ENCODE peak calls at places on chromosomes 2 and 18, in ten cellular contexts. Q is adrenal gland, E is neural progenitor cell, Z is mucosa of descending colon, T is endothelial cell of umbilical vein, K is uterus, B is kidney epithelial cell, P is MM.1S, L is nephron progenitor cell, F is GM20000. C is an unnamed sample.

GRCh38 chr18:6683112-6683876 is 46.2 kb upstream of the ARHGAP28 start:
- DNase-seq in Q (no peak), E (no peak), Z (no peak), T (peak), K (no peak), B (no peak), P (no peak), L (no peak), F (no peak), C (peak)

GRCh38 chr2:157053876-157054275 is 203.6 kb upstream of the GALNT5 start:
- DNase-seq in Q (no peak), E (no peak), Z (no peak), T (no peak), K (no peak), B (no peak), P (no peak), L (no peak), F (no peak), C (no peak)

GRCh38 chr2:71505770-71506140 is 52.4 kb downstream of the DYSF start:
- DNase-seq in Q (no peak), E (no peak), Z (no peak), T (no peak), K (no peak), B (no peak), P (no peak), L (no peak), F (no peak), C (no peak)

GRCh38 chr18:32548688-32549087 is 78.0 kb upstream of the GAREM1 start:
- DNase-seq in Q (no peak), E (peak), Z (no peak), T (no peak), K (no peak), B (no peak), P (no peak), L (no peak), F (no peak), C (peak)

GRCh38 chr2:50769416-50769815 is 262.5 kb downstream of the NRXN1 start:
- DNase-seq in Q (no peak), E (peak), Z (no peak), T (no peak), K (no peak), B (no peak), P (no peak), L (no peak), F (no peak), C (peak)

GRCh38 chr2:150081775-150082517 is 405.5 kb downstream of the RND3 start:
- DNase-seq in Q (no peak), E (no peak), Z (no peak), T (peak), K (no peak), B (no peak), P (no peak), L (no peak), F (no peak), C (no peak)

GRCh38 chr2:148906136-148906535 is 31.1 kb downstream of the KIF5C start:
- DNase-seq in Q (no peak), E (no peak), Z (no peak), T (no peak), K (no peak), B (no peak), P (no peak), L (no peak), F (no peak), C (no peak)

GRCh38 chr2:64414736-64415435 is 39.1 kb upstream of the LGALSL start:
- DNase-seq in Q (no peak), E (no peak), Z (no peak), T (no peak), K (no peak), B (no peak), P (no peak), L (no peak), F (no peak), C (no peak)

GRCh38 chr18:60024857-60025256 is 125.1 kb downstream of the PMAIP1 start:
- DNase-seq in Q (no peak), E (no peak), Z (no peak), T (no peak), K (no peak), B (no peak), P (no peak), L (no peak), F (no peak), C (no peak)

GRCh38 chr2:239326831-239327535 is 73.8 kb downstream of the HDAC4 start:
- DNase-seq in Q (peak), E (no peak), Z (peak), T (no peak), K (peak), B (peak), P (peak), L (no peak), F (peak), C (peak)

GRCh38 chr2:84713441-84713840 is 167.4 kb downstream of the TRABD2A start:
- DNase-seq in Q (no peak), E (no peak), Z (no peak), T (no peak), K (no peak), B (no peak), P (no peak), L (no peak), F (no peak), C (no peak)

GRCh38 chr18:76493213-76494107 is 1.6 kb downstream of the ZNF516 start:
- DNase-seq in Q (peak), E (peak), Z (no peak), T (peak), K (peak), B (no peak), P (peak), L (peak), F (peak), C (peak)

GRCh38 chr18:8802031-8802679 is 96.8 kb downstream of the MTCL1 start:
- DNase-seq in Q (no peak), E (peak), Z (no peak), T (no peak), K (no peak), B (no peak), P (no peak), L (no peak), F (no peak), C (no peak)

GRCh38 chr2:56325661-56326345 is 142.0 kb downstream of the CCDC85A start:
- DNase-seq in Q (no peak), E (no peak), Z (no peak), T (no peak), K (no peak), B (no peak), P (peak), L (no peak), F (no peak), C (no peak)

GRCh38 chr2:88265352-88265960 is 95.3 kb downstream of the THNSL2 start:
- DNase-seq in Q (peak), E (no peak), Z (no peak), T (no peak), K (no peak), B (no peak), P (peak), L (no peak), F (peak), C (no peak)

GRCh38 chr2:69572640-69573039 is 70.9 kb downstream of the AAK1 start:
- DNase-seq in Q (no peak), E (no peak), Z (no peak), T (peak), K (no peak), B (no peak), P (no peak), L (no peak), F (no peak), C (no peak)

GRCh38 chr2:203646266-203646864 is 60.1 kb upstream of the CD28 start:
- DNase-seq in Q (no peak), E (peak), Z (no peak), T (no peak), K (no peak), B (no peak), P (no peak), L (no peak), F (no peak), C (peak)

GRCh38 chr18:13179566-13180113 is 38.9 kb upstream of the LDLRAD4 start:
- DNase-seq in Q (no peak), E (no peak), Z (peak), T (no peak), K (no peak), B (no peak), P (no peak), L (no peak), F (no peak), C (no peak)

GRCh38 chr2:179741317-179741716 is 120.1 kb downstream of the ZNF385B start:
- DNase-seq in Q (no peak), E (no peak), Z (no peak), T (no peak), K (no peak), B (no peak), P (no peak), L (no peak), F (no peak), C (no peak)

GRCh38 chr2:184597996-184598312 is 375 bp upstream of the ZNF804A start:
- DNase-seq in Q (peak), E (no peak), Z (peak), T (no peak), K (no peak), B (no peak), P (no peak), L (no peak), F (no peak), C (no peak)

GRCh38 chr2:161307676-161308075 is 549 bp upstream of the PSMD14 start:
- DNase-seq in Q (no peak), E (no peak), Z (no peak), T (peak), K (no peak), B (no peak), P (no peak), L (no peak), F (no peak), C (no peak)

GRCh38 chr2:11406492-11407381 is 59.2 kb downstream of the E2F6 start:
- DNase-seq in Q (no peak), E (no peak), Z (no peak), T (no peak), K (peak), B (peak), P (no peak), L (no peak), F (no peak), C (peak)

GRCh38 chr18:36762074-36762473 is 66.7 kb downstream of the TPGS2 start:
- DNase-seq in Q (no peak), E (no peak), Z (no peak), T (no peak), K (no peak), B (no peak), P (no peak), L (no peak), F (no peak), C (no peak)

GRCh38 chr2:138877421-138877820 is 97.2 kb upstream of the NXPH2 start:
- DNase-seq in Q (no peak), E (no peak), Z (no peak), T (no peak), K (no peak), B (no peak), P (no peak), L (no peak), F (no peak), C (no peak)

GRCh38 chr2:2000018-2000733 is 255.9 kb upstream of the PXDN start:
- DNase-seq in Q (no peak), E (no peak), Z (no peak), T (no peak), K (no peak), B (no peak), P (no peak), L (no peak), F (no peak), C (peak)

GRCh38 chr18:61998957-61999356 is 106.2 kb upstream of the RNF152 start:
- DNase-seq in Q (no peak), E (no peak), Z (no peak), T (peak), K (no peak), B (peak), P (no peak), L (no peak), F (no peak), C (no peak)

GRCh38 chr2:238015705-238016104 is 45.1 kb upstream of the SCLY start:
- DNase-seq in Q (no peak), E (no peak), Z (no peak), T (no peak), K (no peak), B (no peak), P (no peak), L (no peak), F (no peak), C (no peak)
- TF ChIP-seq CTCF in Q (no peak), E (peak), Z (no peak), T (peak), K (no peak), B (peak), P (peak), L (no peak), F (no peak), C (peak)

GRCh38 chr2:45729753-45730512 is 78.5 kb downstream of the PRKCE start:
- DNase-seq in Q (no peak), E (peak), Z (no peak), T (peak), K (no peak), B (no peak), P (no peak), L (no peak), F (peak), C (peak)
- TF ChIP-seq CTCF in Q (peak), E (peak), Z (no peak), T (peak), K (no peak), B (peak), P (peak), L (peak), F (no peak), C (peak)

GRCh38 chr2:115908731-115909130 is 1466.3 kb downstream of the DPP10 start:
- DNase-seq in Q (no peak), E (no peak), Z (no peak), T (no peak), K (no peak), B (no peak), P (no peak), L (no peak), F (no peak), C (no peak)

GRCh38 chr2:115910270-115910669 is 1467.8 kb downstream of the DPP10 start:
- DNase-seq in Q (no peak), E (peak), Z (no peak), T (no peak), K (no peak), B (no peak), P (no peak), L (peak), F (no peak), C (peak)
- TF ChIP-seq CTCF in Q (no peak), E (peak), Z (no peak), T (no peak), K (no peak), B (peak), P (no peak), L (peak), F (no peak), C (peak)

DNA sequence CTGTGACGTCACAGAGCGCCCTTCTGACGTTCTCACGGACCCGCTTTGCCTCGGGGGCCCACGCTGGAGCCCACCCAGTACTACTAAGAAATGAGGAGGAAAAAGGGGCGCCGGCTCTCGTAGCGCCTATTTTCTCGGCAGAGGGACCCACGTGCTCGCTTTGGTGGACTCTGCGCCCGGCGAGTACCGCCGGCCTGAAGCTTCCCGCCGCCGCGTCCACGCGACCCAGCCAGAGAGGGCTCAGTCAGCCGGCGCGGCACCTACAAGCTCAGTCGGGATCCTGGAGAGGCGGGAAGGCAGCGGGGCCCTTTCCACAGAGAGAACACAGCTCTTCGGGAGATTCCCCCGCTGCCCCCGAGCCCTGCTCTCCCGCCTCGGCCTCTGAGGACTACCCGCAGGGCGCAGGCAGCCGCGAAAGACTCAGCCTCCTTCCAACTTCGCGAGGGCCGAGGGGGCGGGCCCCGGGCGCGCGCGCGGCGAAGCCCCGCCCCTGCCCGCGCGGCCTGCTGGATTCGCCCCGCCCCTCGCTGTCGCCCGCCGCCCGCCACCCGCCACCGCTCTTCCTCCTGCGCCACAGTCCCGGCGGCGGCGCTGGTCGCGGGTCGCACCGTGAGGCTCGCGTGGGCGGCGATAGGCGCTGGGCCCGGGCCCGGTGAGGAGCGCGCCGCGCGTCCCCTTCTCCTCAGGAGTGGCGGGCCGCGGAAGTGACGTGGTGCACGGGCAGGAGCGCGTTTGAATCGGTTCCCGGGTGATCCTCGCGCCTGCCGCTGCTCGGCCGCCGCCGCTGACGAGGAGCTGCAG is at the start of gene SMCHD1:
- DNase-seq in Q (peak), E (peak), Z (peak), T (peak), K (peak), B (peak), P (peak), L (peak), F (peak), C (peak)
- TF ChIP-seq CTCF in Q (no peak), E (no peak), Z (no peak), T (no peak), K (no peak), B (no peak), P (no peak), L (no peak), F (no peak), C (no peak)

DNA sequence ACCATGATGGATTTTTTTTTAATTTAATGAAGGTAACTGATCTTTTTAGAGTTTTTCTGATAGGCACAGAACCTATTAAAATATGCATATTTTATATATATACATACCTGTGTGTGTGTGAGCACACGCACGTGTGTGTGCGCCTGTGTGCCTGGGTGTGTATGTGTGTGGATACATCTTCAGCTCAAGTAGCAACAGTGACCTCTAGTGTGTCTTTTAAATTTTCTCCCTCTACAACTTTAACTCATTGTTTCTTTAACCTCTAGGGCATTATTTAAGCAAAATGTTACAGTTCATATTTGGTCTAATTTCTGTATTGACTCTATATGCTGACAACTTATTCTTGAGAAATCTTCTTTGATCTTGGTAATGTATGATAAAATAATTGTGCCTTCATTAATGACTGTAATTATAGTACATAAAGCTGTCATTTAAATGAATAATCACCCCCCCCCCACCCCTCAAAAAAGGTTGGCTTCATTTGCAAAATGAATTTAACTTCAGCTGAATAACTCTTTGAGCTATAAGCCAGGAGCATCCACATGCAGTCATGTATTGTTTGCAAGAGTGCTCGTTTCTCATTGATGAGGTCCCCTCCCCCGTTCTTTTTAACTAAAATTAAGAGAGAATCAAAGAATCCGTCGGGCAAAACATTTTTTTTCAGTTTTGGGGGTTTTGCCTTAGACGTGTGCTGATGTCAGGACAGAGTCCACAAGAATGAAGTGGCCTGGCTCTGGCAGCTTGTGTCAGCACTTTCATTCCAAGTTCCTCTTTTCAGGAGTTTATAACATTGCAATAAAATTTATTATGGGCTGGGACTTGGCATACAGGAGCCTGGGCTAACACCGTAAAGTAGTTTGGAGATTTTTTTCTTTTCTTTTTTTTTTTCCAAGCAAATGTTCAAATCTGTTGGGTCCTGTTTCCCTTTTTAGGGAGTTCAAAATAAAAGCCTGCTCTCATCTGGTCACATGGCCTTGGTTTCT is 80.0 kb downstream of the ETAA1 start:
- DNase-seq in Q (no peak), E (peak), Z (no peak), T (peak), K (peak), B (no peak), P (peak), L (no peak), F (peak), C (no peak)
- TF ChIP-seq CTCF in Q (peak), E (peak), Z (no peak), T (peak), K (peak), B (peak), P (peak), L (peak), F (no peak), C (peak)

GRCh38 chr2:224847431-224847830 is 131.3 kb upstream of the CCDC195 start:
- DNase-seq in Q (no peak), E (no peak), Z (no peak), T (no peak), K (no peak), B (no peak), P (no peak), L (no peak), F (no peak), C (no peak)

GRCh38 chr2:224850081-224850480 is 133.9 kb upstream of the CCDC195 start:
- DNase-seq in Q (no peak), E (no peak), Z (no peak), T (no peak), K (no peak), B (no peak), P (no peak), L (no peak), F (no peak), C (no peak)

GRCh38 chr2:224847961-224848850 is 132.0 kb upstream of the CCDC195 start:
- DNase-seq in Q (peak), E (no peak), Z (no peak), T (peak), K (no peak), B (no peak), P (no peak), L (no peak), F (no peak), C (no peak)

GRCh38 chr2:224849264-224849663 is 133.1 kb upstream of the CCDC195 start:
- DNase-seq in Q (no peak), E (peak), Z (no peak), T (no peak), K (no peak), B (no peak), P (no peak), L (no peak), F (peak), C (no peak)
- TF ChIP-seq CTCF in Q (no peak), E (peak), Z (no peak), T (peak), K (no peak), B (no peak), P (no peak), L (no peak), F (no peak), C (peak)

DNA sequence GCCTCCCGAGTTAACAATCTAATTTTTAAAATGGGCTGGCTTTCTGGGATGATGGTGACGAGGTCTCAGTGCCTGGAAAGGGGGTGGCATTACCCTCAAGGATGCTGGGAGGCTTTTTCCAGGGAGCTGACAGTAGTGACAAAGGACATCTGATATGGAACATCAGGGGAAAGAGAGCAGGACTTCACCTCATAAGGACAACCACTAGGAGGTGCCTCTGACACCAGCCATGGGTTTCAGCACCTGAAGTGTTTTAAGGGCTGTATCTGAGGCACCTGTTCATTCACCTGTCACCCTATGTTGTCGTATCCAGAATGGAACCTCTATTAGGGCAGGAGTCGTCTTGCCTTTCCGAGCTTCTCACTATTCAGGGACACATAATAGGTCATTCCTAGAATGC is 10.8 kb downstream of the IL36B start:
- DNase-seq in Q (no peak), E (no peak), Z (no peak), T (no peak), K (no peak), B (no peak), P (peak), L (no peak), F (no peak), C (peak)
- TF ChIP-seq CTCF in Q (no peak), E (no peak), Z (no peak), T (no peak), K (no peak), B (peak), P (peak), L (no peak), F (no peak), C (peak)